ENCODE peak calls at places on chromosomes 2 and 18, in seven cellular contexts. W, I, V, A, C, N and S are unnamed samples.

GRCh38 chr18:8703781-8704301 is 1.5 kb upstream of the MTCL1 start:
- DNase-seq in W (no peak), I (no peak), V (no peak), A (no peak), C (no peak), N (peak), S (no peak)

GRCh38 chr2:24986397-24986796 is 14.6 kb upstream of the DNAJC27 start:
- DNase-seq in W (no peak), I (no peak), V (no peak), A (peak), C (no peak), N (peak), S (no peak)

GRCh38 chr2:197286805-197287595 is 23.6 kb downstream of the ANKRD44 start:
- DNase-seq in W (no peak), I (no peak), V (peak), A (no peak), C (peak), N (peak), S (peak)

GRCh38 chr2:20343128-20343527 is 7.5 kb downstream of the PUM2 start:
- DNase-seq in W (no peak), I (no peak), V (no peak), A (no peak), C (no peak), N (no peak), S (no peak)

GRCh38 chr2:33238111-33238510 is 238.3 kb upstream of the RASGRP3 start:
- DNase-seq in W (no peak), I (no peak), V (no peak), A (no peak), C (no peak), N (no peak), S (peak)

GRCh38 chr2:12717988-12718661 is 1.4 kb downstream of the TRIB2 start:
- DNase-seq in W (no peak), I (peak), V (no peak), A (peak), C (no peak), N (peak), S (peak)

GRCh38 chr2:6081955-6082354 is 389.8 kb downstream of the SOX11 start:
- DNase-seq in W (no peak), I (no peak), V (no peak), A (no peak), C (no peak), N (no peak), S (no peak)

GRCh38 chr2:109609352-109610024 is 4.3 kb downstream of the SEPTIN10 start:
- DNase-seq in W (no peak), I (no peak), V (no peak), A (no peak), C (no peak), N (no peak), S (peak)

GRCh38 chr2:1605102-1605501 is 139.2 kb downstream of the PXDN start:
- DNase-seq in W (no peak), I (no peak), V (no peak), A (no peak), C (no peak), N (peak), S (peak)

GRCh38 chr2:21382980-21383520 is 259.3 kb downstream of the TDRD15 start:
- DNase-seq in W (no peak), I (no peak), V (no peak), A (no peak), C (no peak), N (no peak), S (no peak)

GRCh38 chr18:36420826-36421225 is 123.3 kb downstream of the FHOD3 start:
- DNase-seq in W (no peak), I (no peak), V (no peak), A (no peak), C (no peak), N (no peak), S (no peak)

GRCh38 chr2:237585590-237586221 is 4.8 kb downstream of the RAB17 start:
- DNase-seq in W (no peak), I (no peak), V (no peak), A (no peak), C (no peak), N (no peak), S (no peak)